ENCODE peak calls at places on chromosomes 13 and 19, in nine cellular contexts. T is endothelial cell; X is activated T-cell treated with anti-CD3 and anti-CD28 coated beads for 4 hours; O is GM06990; Q is lung; B is erythroblast; Z is RWPE1; C is activated CD4-positive, alpha-beta T cell treated with anti-CD3 and anti-CD28 coated beads, Interleukin-2, amount 10 ng/mL, durations not matched to agents 24 days and 14 days; U is keratinocyte. D is an unnamed sample.

GRCh38 chr19:45498411-45499195 is at the start of gene PPM1N:
- DNase-seq in T (peak; percentile 23), O (peak; percentile 86), Z (no peak), U (no peak), X (peak; percentile 51), Q (no peak), C (peak; percentile 86), B (peak; percentile 72), D (no peak)

GRCh38 chr19:17220207-17220758 is 5.1 kb downstream of the USE1 start:
- DNase-seq in B (peak; percentile 85), X (no peak), O (no peak), Z (peak; percentile 61), C (no peak), Q (no peak), T (no peak), U (no peak), D (no peak)

GRCh38 chr13:99265823-99266426 is 7.7 kb upstream of the GPR18 start:
- DNase-seq in X (no peak), T (no peak), U (peak; percentile 13), B (peak; percentile 80), C (peak; percentile 78), Q (no peak), Z (peak; percentile 53), O (no peak), D (no peak)

GRCh38 chr19:17579523-17580244 is 24.2 kb downstream of the COLGALT1 start:
- DNase-seq in O (peak; percentile 75), B (peak; percentile 88), T (peak; percentile 68), X (no peak), C (peak; percentile 74), Z (peak; percentile 93), Q (peak; percentile 54), U (peak; percentile 66), D (peak; percentile 16)

GRCh38 chr13:27273658-27274425 is 3.2 kb downstream of the RASL11A start:
- DNase-seq in T (no peak), Z (no peak), B (no peak), Q (no peak), U (no peak), X (no peak), O (no peak), C (no peak), D (no peak)

GRCh38 chr13:29526741-29527140 is 68.7 kb downstream of the SLC7A1 start:
- DNase-seq in O (no peak), U (no peak), B (no peak), Q (no peak), X (no peak), T (no peak), C (no peak), Z (no peak), D (no peak)

GRCh38 chr19:3670258-3670795 is 29.9 kb downstream of the PIP5K1C start:
- DNase-seq in O (no peak), C (no peak), Q (no peak), T (no peak), B (peak; percentile 89), U (no peak), X (no peak), Z (no peak), D (no peak)

GRCh38 chr19:2059422-2060201 is 8.6 kb upstream of the MKNK2 start:
- DNase-seq in X (no peak), B (peak; percentile 89), O (no peak), U (no peak), Z (peak; percentile 45), Q (peak; percentile 92), C (peak; percentile 63), T (no peak), D (no peak)

GRCh38 chr13:42990147-42990990 is 1.7 kb downstream of the EPSTI1 start:
- DNase-seq in X (no peak), U (no peak), T (no peak), O (no peak), B (no peak), C (no peak), Q (no peak), Z (no peak), D (no peak)

GRCh38 chr13:73481877-73482445 is 423.2 kb downstream of the KLF5 start:
- DNase-seq in B (no peak), T (no peak), C (no peak), X (no peak), Z (no peak), Q (no peak), O (no peak), U (no peak), D (no peak)

GRCh38 chr19:28519950-28520861 is 692.7 kb downstream of the UQCRFS1 start:
- DNase-seq in X (no peak), T (no peak), Z (no peak), U (no peak), O (no peak), Q (no peak), B (no peak), C (peak; percentile 43), D (no peak)

GRCh38 chr13:52644108-52644507 is 1.9 kb downstream of the HNRNPA1L2 start:
- DNase-seq in T (no peak), Z (peak; percentile 4), O (no peak), B (no peak), U (no peak), Q (no peak), X (no peak), C (no peak), D (no peak)

GRCh38 chr19:39843919-39844793 is 2.0 kb downstream of the FBL start:
- DNase-seq in Z (no peak), U (no peak), C (peak; percentile 85), O (no peak), B (peak; percentile 74), T (peak; percentile 36), X (no peak), Q (no peak), D (no peak)

GRCh38 chr19:1105873-1106840 is 2.4 kb downstream of the GPX4 start:
- DNase-seq in C (peak; percentile 67), O (no peak), U (no peak), T (no peak), Q (no peak), X (no peak), B (no peak), Z (no peak), D (no peak)